ENCODE peak calls at places on chromosomes 2 and 18, in eight cellular contexts. O is CD4-positive, alpha-beta T cell; U is IMR-90; B is tibial nerve; E is psoas muscle; F is gastrocnemius medialis; J is stomach; L is K562. M is an unnamed sample.
A peak's percentile ranks its signal among the peaks of the same experiment; 100 is the strongest.

GRCh38 chr2:130964931-130965330 is 128.2 kb downstream of the ARHGEF4 start:
- DNase-seq in U (no peak), E (no peak), J (no peak), B (no peak), F (no peak), L (no peak), O (no peak), M (no peak)

GRCh38 chr2:206635016-206635415 is 7.3 kb upstream of the FAM237A start:
- DNase-seq in B (no peak), L (no peak), F (no peak), J (no peak), E (no peak), O (no peak), U (no peak), M (no peak)

GRCh38 chr2:28415715-28416114 is 23.1 kb downstream of the FOSL2 start:
- DNase-seq in B (no peak), E (no peak), J (no peak), F (no peak), L (no peak), O (no peak), U (no peak), M (no peak)

GRCh38 chr2:227766361-227766883 is 20.7 kb downstream of the SCYGR8 start:
- DNase-seq in F (peak; percentile 53), E (peak; percentile 70), L (peak; percentile 57), B (peak; percentile 60), J (peak; percentile 85), O (peak; percentile 48), U (peak; percentile 68), M (peak; percentile 70)

GRCh38 chr18:51330148-51330547 is 132.7 kb upstream of the MEX3C start:
- DNase-seq in B (no peak), J (no peak), L (no peak), U (no peak), E (no peak), O (no peak), F (no peak), M (no peak)

GRCh38 chr2:189409647-189410046 is 31.6 kb upstream of the WDR75 start:
- DNase-seq in L (no peak), F (no peak), J (no peak), U (no peak), B (no peak), E (no peak), O (no peak), M (no peak)

GRCh38 chr2:173077506-173078177 is 2.0 kb downstream of the MAP3K20 start:
- DNase-seq in F (no peak), E (no peak), B (no peak), U (peak; percentile 68), O (no peak), L (peak; percentile 44), J (no peak), M (no peak)

GRCh38 chr2:234974501-234975385 is 22.9 kb downstream of the SH3BP4 start:
- DNase-seq in F (peak; percentile 27), E (no peak), B (no peak), U (peak; percentile 74), J (peak; percentile 63), O (no peak), L (no peak), M (no peak)

GRCh38 chr2:161423351-161424178 is 7.5 kb downstream of the TBR1 start:
- DNase-seq in E (no peak), U (no peak), L (no peak), F (no peak), J (no peak), B (no peak), O (no peak), M (peak; percentile 15)

GRCh38 chr2:238286987-238287386 is 1.4 kb downstream of the PER2 start:
- DNase-seq in B (no peak), J (no peak), U (no peak), F (peak; percentile 64), L (no peak), O (no peak), E (peak; percentile 41), M (no peak)

GRCh38 chr2:157413342-157414035 is 30.4 kb downstream of the CYTIP start:
- DNase-seq in J (no peak), O (peak; percentile 60), F (no peak), L (no peak), E (no peak), B (no peak), U (no peak), M (no peak)

GRCh38 chr2:69716555-69717120 is 25.3 kb upstream of the ANXA4 start:
- DNase-seq in O (no peak), B (no peak), L (no peak), U (peak; percentile 71), E (no peak), F (no peak), J (no peak), M (no peak)

GRCh38 chr2:120110507-120110906 is 97.6 kb downstream of the EPB41L5 start:
- DNase-seq in L (no peak), E (no peak), B (no peak), J (no peak), O (no peak), U (no peak), F (no peak), M (no peak)

GRCh38 chr2:236824836-236825235 is 255.2 kb downstream of the ACKR3 start:
- DNase-seq in O (no peak), F (peak; percentile 51), E (no peak), U (no peak), J (peak; percentile 77), L (no peak), B (no peak), M (no peak)

GRCh38 chr2:2148776-2149175 is 182.3 kb downstream of the MYT1L start:
- DNase-seq in L (no peak), O (no peak), F (no peak), E (no peak), B (no peak), J (no peak), U (no peak), M (no peak)

GRCh38 chr18:9952633-9953416 is 39.0 kb downstream of the VAPA start:
- DNase-seq in J (no peak), L (peak; percentile 34), U (no peak), F (no peak), B (no peak), E (no peak), O (no peak), M (no peak)

GRCh38 chr18:12890500-12890899 is 6.5 kb upstream of the PTPN2 start:
- DNase-seq in F (no peak), J (no peak), L (no peak), U (no peak), E (no peak), B (no peak), O (no peak), M (no peak)

GRCh38 chr2:237201461-237202287 is 116.0 kb downstream of the COPS8 start:
- DNase-seq in L (peak; percentile 80), O (no peak), J (peak; percentile 25), F (peak; percentile 67), B (no peak), E (peak; percentile 71), U (peak; percentile 87), M (no peak)

GRCh38 chr2:43842866-43843226 is 4.1 kb downstream of the ABCG8 start:
- DNase-seq in B (no peak), F (no peak), J (no peak), O (no peak), E (no peak), U (no peak), L (no peak), M (no peak)

GRCh38 chr2:79860233-79861058 is 347.6 kb downstream of the CTNNA2 start:
- DNase-seq in B (no peak), L (peak; percentile 13), U (peak; percentile 21), O (no peak), F (no peak), E (no peak), J (no peak), M (no peak)
- TF ChIP-seq CTCF in B (peak; percentile 5), L (peak; percentile 51), U (peak; percentile 78), O (no peak), F (no peak), E (no peak), J (no peak), M (no peak)

GRCh38 chr18:25349131-25349925 is 2.6 kb downstream of the ZNF521 start:
- DNase-seq in L (no peak), F (no peak), J (no peak), E (peak; percentile 55), B (no peak), O (no peak), U (peak; percentile 69), M (peak; percentile 44)
- H3K27ac ChIP-seq in L (no peak overlapping the region), F (peak overlapping the region; percentile 90), J (peak overlapping the region; percentile 90), E (peak overlapping the region; percentile 93), B (peak overlapping the region; percentile 78), O (no peak overlapping the region), U (peak overlapping the region; percentile 95), M (peak overlapping the region; percentile 93)

DNA sequence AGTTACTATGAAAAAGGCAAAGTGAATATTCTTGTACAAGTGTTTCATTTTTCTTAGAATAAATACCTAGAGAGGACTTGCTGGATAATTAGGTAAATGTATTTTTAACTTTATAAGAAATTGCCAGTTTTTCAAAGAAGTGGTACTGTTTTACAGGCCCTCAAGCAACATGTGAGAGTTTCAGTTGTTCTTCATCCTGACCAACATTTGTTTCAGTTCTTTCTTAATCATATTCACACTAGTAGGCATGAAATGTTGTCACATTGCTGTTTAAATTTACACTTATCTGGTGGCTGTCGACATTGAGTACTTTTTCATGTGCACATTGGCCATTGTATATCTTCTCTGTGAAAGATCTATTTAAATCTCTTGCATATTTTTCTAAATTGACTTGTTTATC is 178.0 kb downstream of the ACOXL start:
- DNase-seq in E (no peak), J (no peak), U (no peak), L (no peak), O (no peak), F (no peak), B (no peak), M (no peak)
- TF ChIP-seq CTCF in E (no peak), J (no peak), U (no peak), L (no peak), O (no peak), F (no peak), B (no peak), M (no peak)

GRCh38 chr18:44887227-44887631 is 206.5 kb downstream of the SETBP1 start:
- DNase-seq in B (no peak), E (no peak), F (no peak), L (no peak), U (peak; percentile 2), O (no peak), J (peak; percentile 72), M (no peak)
- H3K27ac ChIP-seq in B (no peak overlapping the region), E (peak overlapping the region; percentile 39), F (no peak overlapping the region), L (no peak overlapping the region), U (no peak overlapping the region), O (no peak overlapping the region), J (peak overlapping the region; percentile 60), M (no peak overlapping the region)